ENCODE peak calls at places on chromosome 17, in five cellular contexts. J is HTR-8/SVneo; G is stimulated activated CD4-positive, alpha-beta T cell treated with anti-CD3 and anti-CD28 coated beads, Interleukin-1b, Interleukin-23, amount 100 ng/mL, for 24 hours; D is activated CD8-positive, alpha-beta memory T cell treated with anti-CD3 and anti-CD28 coated beads for 24 hours; Z is M059J. A is an unnamed sample.

GRCh38 chr17:76951375-76951905 is 83.2 kb downstream of the MGAT5B start:
- DNase-seq in J (no peak), G (no peak), D (no peak), Z (no peak), A (no peak)

GRCh38 chr17:65371702-65372101 is 189.7 kb downstream of the AXIN2 start:
- DNase-seq in J (no peak), G (no peak), D (no peak), Z (no peak), A (no peak)

GRCh38 chr17:47742319-47743181 is 9.5 kb downstream of the TBX21 start:
- DNase-seq in J (no peak), G (no peak), D (peak), Z (no peak), A (no peak)

GRCh38 chr17:3683054-3683511 is 12.9 kb downstream of the P2RX5 start:
- DNase-seq in J (peak), G (peak), D (peak), Z (no peak), A (no peak)

GRCh38 chr17:80832266-80832676 is 159.4 kb upstream of the CHMP6 start:
- DNase-seq in J (peak), G (no peak), D (no peak), Z (peak), A (no peak)

GRCh38 chr17:1493291-1493980 is 950 bp upstream of the MYO1C start:
- DNase-seq in J (no peak), G (no peak), D (no peak), Z (no peak), A (no peak)

GRCh38 chr17:16989953-16990860 is 18.3 kb upstream of the TNFRSF13B start:
- DNase-seq in J (no peak), G (no peak), D (no peak), Z (peak), A (no peak)

GRCh38 chr17:2050246-2050866 is 4.5 kb upstream of the HIC1 start:
- DNase-seq in J (no peak), G (no peak), D (peak), Z (peak), A (peak)

GRCh38 chr17:13113821-13114525 is 96.1 kb upstream of the ELAC2 start:
- DNase-seq in J (no peak), G (no peak), D (no peak), Z (no peak), A (no peak)

GRCh38 chr17:41322903-41323895 is 7.7 kb upstream of the KRTAP17-1 start:
- DNase-seq in J (no peak), G (no peak), D (peak), Z (no peak), A (no peak)

GRCh38 chr17:47225911-47226688 is 17.0 kb downstream of the MYL4 start:
- DNase-seq in J (no peak), G (no peak), D (no peak), Z (peak), A (no peak)

GRCh38 chr17:8057691-8058114 is 18.8 kb downstream of the ALOX15B start:
- DNase-seq in J (peak), G (no peak), D (peak), Z (peak), A (no peak)

GRCh38 chr17:62910277-62910676 is 55.8 kb upstream of the TANC2 start:
- DNase-seq in J (no peak), G (no peak), D (no peak), Z (no peak), A (no peak)

GRCh38 chr17:59508999-59509398 is 56.4 kb upstream of the DHX40 start:
- DNase-seq in J (no peak), G (no peak), D (no peak), Z (no peak), A (no peak)

GRCh38 chr17:39212841-39213480 is 12.8 kb downstream of the STAC2 start:
- DNase-seq in J (no peak), G (no peak), D (no peak), Z (no peak), A (no peak)

GRCh38 chr17:63819585-63820537 is 7.4 kb upstream of the PSMC5 start:
- DNase-seq in J (no peak), G (no peak), D (no peak), Z (no peak), A (no peak)

GRCh38 chr17:40326014-40326831 is 17.2 kb downstream of the RARA start:
- DNase-seq in J (no peak), G (no peak), D (no peak), Z (peak), A (no peak)

GRCh38 chr17:75763269-75763607 is 1.8 kb downstream of the GALK1 start:
- DNase-seq in J (no peak), G (no peak), D (no peak), Z (no peak), A (no peak)

GRCh38 chr17:79280822-79281572 is 206.4 kb downstream of the ENGASE start:
- DNase-seq in J (no peak), G (no peak), D (no peak), Z (peak), A (no peak)

GRCh38 chr17:19733953-19734526 is 14.1 kb downstream of the ALDH3A1 start:
- DNase-seq in J (no peak), G (no peak), D (no peak), Z (no peak), A (no peak)

GRCh38 chr17:51015145-51015558 is 105.5 kb downstream of the SPAG9 start:
- DNase-seq in J (no peak), G (no peak), D (no peak), Z (no peak), A (no peak)

GRCh38 chr17:50117202-50118040 is 12.5 kb downstream of the SAMD14 start:
- DNase-seq in J (no peak), G (no peak), D (peak), Z (no peak), A (no peak)

GRCh38 chr17:1498869-1499268 is 6.4 kb upstream of the MYO1C start:
- DNase-seq in J (no peak), G (no peak), D (no peak), Z (peak), A (no peak)

GRCh38 chr17:40922239-40922638 is 15.2 kb downstream of the KRT23 start:
- DNase-seq in J (peak), G (no peak), D (no peak), Z (peak), A (no peak)

GRCh38 chr17:45896803-45897693 is 2.7 kb downstream of the MAPT start:
- DNase-seq in J (no peak), G (no peak), D (peak), Z (no peak), A (no peak)

GRCh38 chr17:142102-142661 is 4.8 kb downstream of the SCGB1C2 start:
- DNase-seq in J (peak), G (no peak), D (peak), Z (peak), A (no peak)

GRCh38 chr17:76643553-76644148 is at the start of gene ST6GALNAC1:
- DNase-seq in J (no peak), G (no peak), D (no peak), Z (no peak), A (no peak)

GRCh38 chr17:76473541-76473985 is 6.2 kb downstream of the AANAT start:
- DNase-seq in J (no peak), G (no peak), D (no peak), Z (no peak), A (no peak)

A was measured in esophagus muscularis mucosa.